ENCODE peak calls at places on chromosomes 4 and X, in five cellular contexts. I is Caki2; X is midbrain; W is osteocyte; Y is stimulated activated effector memory CD8-positive, alpha-beta T cell treated with anti-CD3 and anti-CD28 coated beads, Interleukin-12 subunit alpha, Interleukin-12 subunit beta, amount 100 ng/mL, for 72 hours. A is an unnamed sample.

GRCh38 chr4:105989411-105990242 is 94.4 kb downstream of the NPNT start:
- DNase-seq in I (no peak), X (no peak), W (no peak), Y (no peak), A (no peak)

GRCh38 chrX:9704876-9705465 is 60.7 kb downstream of the GPR143 start:
- DNase-seq in I (no peak), X (no peak), W (no peak), Y (no peak), A (no peak)

GRCh38 chr4:123017636-123018390 is 95.4 kb upstream of the NUDT6 start:
- DNase-seq in I (peak), X (no peak), W (no peak), Y (no peak), A (no peak)

GRCh38 chr4:182224192-182224850 is 18.9 kb upstream of the TENM3 start:
- DNase-seq in I (no peak), X (no peak), W (no peak), Y (no peak), A (no peak)

GRCh38 chrX:109839694-109840358 is 106.8 kb upstream of the ACSL4 start:
- DNase-seq in I (peak), X (no peak), W (no peak), Y (no peak), A (no peak)

GRCh38 chrX:92351531-92351930 is 572.4 kb downstream of the PCDH11X start:
- DNase-seq in I (no peak), X (no peak), W (no peak), Y (no peak), A (no peak)

GRCh38 chr4:6464842-6465588 is 7.4 kb downstream of the PPP2R2C start:
- DNase-seq in I (peak), X (no peak), W (peak), Y (no peak), A (no peak)

GRCh38 chr4:2277956-2278355 is 16.0 kb upstream of the MXD4 start:
- DNase-seq in I (no peak), X (no peak), W (no peak), Y (no peak), A (no peak)

GRCh38 chr4:1603413-1604135 is 80.5 kb downstream of the FAM53A start:
- DNase-seq in I (no peak), X (no peak), W (no peak), Y (no peak), A (peak)

GRCh38 chrX:39972340-39972739 is 125.4 kb downstream of the BCOR start:
- DNase-seq in I (no peak), X (no peak), W (no peak), Y (no peak), A (no peak)

GRCh38 chr4:73661646-73662119 is 41.4 kb upstream of the RASSF6 start:
- DNase-seq in I (peak), X (no peak), W (no peak), Y (no peak), A (no peak)

GRCh38 chrX:110853610-110854009 is 58.0 kb upstream of the CHRDL1 start:
- DNase-seq in I (no peak), X (peak), W (no peak), Y (no peak), A (no peak)

GRCh38 chr4:146072381-146072780 is 103.1 kb upstream of the LSM6 start:
- DNase-seq in I (no peak), X (no peak), W (no peak), Y (no peak), A (no peak)

GRCh38 chr4:125994430-125994829 is 679.7 kb downstream of the FAT4 start:
- DNase-seq in I (no peak), X (no peak), W (no peak), Y (no peak), A (no peak)

GRCh38 chr4:158155656-158156356 is 17.0 kb downstream of the GASK1B start:
- DNase-seq in I (no peak), X (no peak), W (no peak), Y (no peak), A (no peak)

GRCh38 chr4:53061467-53061866 is 199.3 kb downstream of the RASL11B start:
- DNase-seq in I (no peak), X (no peak), W (no peak), Y (no peak), A (no peak)

GRCh38 chr4:140150636-140150885 is 3.4 kb downstream of the MAML3 start:
- DNase-seq in I (no peak), X (no peak), W (no peak), Y (no peak), A (peak)